ENCODE peak calls at places on chromosome 16, in five cellular contexts. W is A549, S is suprapubic skin, Y is breast epithelium, F is H1. G is an unnamed sample.

GRCh38 chr16:67562918-67563707 is 787 bp downstream of the CTCF start:
- DNase-seq in W (no peak), S (peak; percentile 83), Y (peak; percentile 43), F (peak; percentile 76), G (peak; percentile 79)

GRCh38 chr16:88924834-88925539 is 52.0 kb downstream of the CBFA2T3 start:
- DNase-seq in W (peak; percentile 87), S (no peak), Y (no peak), F (no peak), G (no peak)

GRCh38 chr16:86573215-86573614 is 5.1 kb upstream of the FOXL1 start:
- DNase-seq in W (no peak), S (peak; percentile 18), Y (no peak), F (peak; percentile 65), G (no peak)

GRCh38 chr16:69181-69580 is 3.2 kb downstream of the RHBDF1 start:
- DNase-seq in W (no peak), S (no peak), Y (no peak), F (no peak), G (no peak)

GRCh38 chr16:67661101-67661661 is 421 bp downstream of the PARD6A start:
- DNase-seq in W (peak; percentile 46), S (peak; percentile 73), Y (peak; percentile 42), F (peak; percentile 76), G (peak; percentile 73)

GRCh38 chr16:46763147-46763546 is 15.0 kb upstream of the MYLK3 start:
- DNase-seq in W (no peak), S (no peak), Y (no peak), F (no peak), G (no peak)

GRCh38 chr16:84730406-84731106 is 30.8 kb downstream of the USP10 start:
- DNase-seq in W (peak; percentile 82), S (no peak), Y (peak; percentile 76), F (peak; percentile 14), G (peak; percentile 87)

GRCh38 chr16:57508084-57508425 is 21.8 kb upstream of the DOK4 start:
- DNase-seq in W (no peak), S (no peak), Y (no peak), F (no peak), G (peak; percentile 25)

GRCh38 chr16:10684541-10685151 is 10.1 kb downstream of the TEKT5 start:
- DNase-seq in W (no peak), S (no peak), Y (no peak), F (no peak), G (no peak)

GRCh38 chr16:84175351-84176081 is 11.3 kb downstream of the TAF1C start:
- DNase-seq in W (peak; percentile 55), S (no peak), Y (no peak), F (peak; percentile 90), G (no peak)

GRCh38 chr16:30054959-30055553 is 10.5 kb upstream of the ALDOA start:
- DNase-seq in W (peak; percentile 81), S (no peak), Y (no peak), F (peak; percentile 89), G (no peak)

GRCh38 chr16:83115491-83116232 is 488.9 kb downstream of the CDH13 start:
- DNase-seq in W (no peak), S (no peak), Y (no peak), F (no peak), G (no peak)

GRCh38 chr16:84898447-84898846 is 78.7 kb downstream of the CRISPLD2 start:
- DNase-seq in W (no peak), S (no peak), Y (no peak), F (no peak), G (no peak)

GRCh38 chr16:19830902-19831555 is 53.6 kb downstream of the GPRC5B start:
- DNase-seq in W (no peak), S (no peak), Y (no peak), F (no peak), G (no peak)

GRCh38 chr16:86220552-86220951 is 289.8 kb upstream of the FOXF1 start:
- DNase-seq in W (no peak), S (no peak), Y (no peak), F (no peak), G (peak; percentile 33)

GRCh38 chr16:73616186-73616585 is 568.3 kb upstream of the ZFHX3 start:
- DNase-seq in W (no peak), S (no peak), Y (no peak), F (no peak), G (no peak)

GRCh38 chr16:59573528-59574271 is 839.6 kb upstream of the GOT2 start:
- DNase-seq in W (peak; percentile 35), S (no peak), Y (no peak), F (no peak), G (no peak)

GRCh38 chr16:13070268-13070667 is 168.9 kb downstream of the SHISA9 start:
- DNase-seq in W (no peak), S (no peak), Y (no peak), F (peak; percentile 85), G (no peak)

GRCh38 chr16:65409505-65409904 is 287.6 kb upstream of the CDH11 start:
- DNase-seq in W (no peak), S (no peak), Y (no peak), F (no peak), G (no peak)

GRCh38 chr16:86568677-86569623 is 2.3 kb downstream of the FOXC2 start:
- DNase-seq in W (no peak), S (no peak), Y (no peak), F (no peak), G (no peak)

DNA sequence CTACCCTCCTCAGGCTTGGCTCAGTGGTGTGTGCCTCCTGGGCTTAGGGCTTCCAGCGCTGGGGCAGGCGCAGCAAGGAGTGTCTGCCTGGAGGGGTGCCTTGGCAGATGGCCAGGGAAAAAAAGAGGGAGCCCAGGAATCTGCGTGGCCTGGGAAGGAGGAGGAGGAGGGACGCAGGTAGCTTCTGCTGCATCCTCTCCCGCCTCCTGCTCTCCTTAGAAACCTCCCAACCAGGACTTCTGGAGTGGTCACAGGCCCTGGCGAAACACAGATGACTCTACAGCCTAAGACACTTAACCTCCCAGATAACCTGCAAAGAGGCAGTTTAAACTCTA is 7.3 kb upstream of the BCAR1 start:
- DNase-seq in W (no peak), S (peak; percentile 50), Y (no peak), F (no peak), G (no peak)
- H3K4me1 ChIP-seq in W (peaks cover 61% of the 10 kb centered on the region), S (peaks cover 85% of the 10 kb centered on the region), Y (peaks cover 40% of the 10 kb centered on the region), F (peaks cover 47% of the 10 kb centered on the region), G (peaks cover 95% of the 10 kb centered on the region)

GRCh38 chr16:2437032-2437790 is 8.0 kb downstream of the CCNF start:
- DNase-seq in W (no peak), S (no peak), Y (no peak), F (no peak), G (peak; percentile 57)
- TF ChIP-seq POLR2A in W (no peak), S (no peak), Y (no peak), F (no peak), G (no peak)

DNA sequence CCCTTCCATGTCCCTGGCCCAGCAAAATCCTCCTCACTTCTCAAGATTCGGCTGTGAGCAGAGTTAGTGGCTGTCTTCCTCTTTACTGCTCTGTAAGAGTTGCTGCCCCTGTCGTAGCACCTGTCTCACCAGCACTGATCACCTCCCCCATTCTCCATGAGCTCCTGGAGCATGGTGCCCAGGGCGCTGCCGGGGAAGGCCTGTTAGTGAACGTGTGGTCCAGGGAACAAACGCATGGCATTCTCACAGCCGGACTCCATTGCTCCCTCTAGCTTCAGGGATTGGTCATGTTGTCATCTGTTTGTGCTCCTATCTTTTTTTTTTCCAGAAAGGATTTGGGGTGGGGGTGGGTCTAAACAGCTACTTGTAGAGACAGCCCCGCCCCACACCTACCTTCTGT is 141.2 kb downstream of the CMIP start:
- DNase-seq in W (no peak), S (no peak), Y (no peak), F (no peak), G (no peak)
- TF ChIP-seq CTCF in W (peak; percentile 32), S (no peak), Y (no peak), F (peak; percentile 67), G (no peak)

GRCh38 chr16:15776572-15776971 is 80.3 kb downstream of the MYH11 start:
- DNase-seq in W (no peak), S (no peak), Y (no peak), F (no peak), G (no peak)
- H3K4me1 ChIP-seq in W (no peaks in the 10 kb centered on the region), S (no peaks in the 10 kb centered on the region), Y (no peaks in the 10 kb centered on the region), F (no peaks in the 10 kb centered on the region), G (peaks cover 78% of the 10 kb centered on the region)

GRCh38 chr16:24989417-24989978 is 25.7 kb downstream of the ARHGAP17 start:
- DNase-seq in W (no peak), S (no peak), Y (no peak), F (no peak), G (no peak)

GRCh38 chr16:24988137-24988535 is 27.0 kb downstream of the ARHGAP17 start:
- DNase-seq in W (no peak), S (no peak), Y (no peak), F (no peak), G (no peak)

GRCh38 chr16:24990803-24991202 is 24.4 kb downstream of the ARHGAP17 start:
- DNase-seq in W (no peak), S (no peak), Y (no peak), F (no peak), G (no peak)

GRCh38 chr16:24986512-24987303 is 28.5 kb downstream of the ARHGAP17 start:
- DNase-seq in W (peak; percentile 31), S (no peak), Y (no peak), F (no peak), G (peak; percentile 74)

GRCh38 chr16:24988593-24989338 is 26.4 kb downstream of the ARHGAP17 start:
- DNase-seq in W (peak; percentile 30), S (no peak), Y (no peak), F (no peak), G (no peak)
- TF ChIP-seq POLR2A in W (no peak), S (no peak), Y (no peak), F (no peak), G (no peak)

GRCh38 chr16:48385272-48385953 is at the start of gene SIAH1:
- DNase-seq in W (peak; percentile 76), S (peak; percentile 86), Y (peak; percentile 75), F (peak; percentile 93), G (peak; percentile 91)
- TF ChIP-seq CTCF in W (no peak), S (no peak), Y (no peak), F (no peak), G (no peak)

GRCh38 chr16:4194661-4195060 is 47.2 kb downstream of the SRL start:
- DNase-seq in W (no peak), S (no peak), Y (no peak), F (no peak), G (no peak)

GRCh38 chr16:4190934-4191333 is 50.9 kb downstream of the SRL start:
- DNase-seq in W (no peak), S (no peak), Y (no peak), F (no peak), G (no peak)

GRCh38 chr16:4192206-4192605 is 49.7 kb downstream of the SRL start:
- DNase-seq in W (no peak), S (no peak), Y (no peak), F (no peak), G (no peak)

GRCh38 chr16:4193920-4194319 is 48.0 kb downstream of the SRL start:
- DNase-seq in W (no peak), S (no peak), Y (no peak), F (no peak), G (no peak)

DNA sequence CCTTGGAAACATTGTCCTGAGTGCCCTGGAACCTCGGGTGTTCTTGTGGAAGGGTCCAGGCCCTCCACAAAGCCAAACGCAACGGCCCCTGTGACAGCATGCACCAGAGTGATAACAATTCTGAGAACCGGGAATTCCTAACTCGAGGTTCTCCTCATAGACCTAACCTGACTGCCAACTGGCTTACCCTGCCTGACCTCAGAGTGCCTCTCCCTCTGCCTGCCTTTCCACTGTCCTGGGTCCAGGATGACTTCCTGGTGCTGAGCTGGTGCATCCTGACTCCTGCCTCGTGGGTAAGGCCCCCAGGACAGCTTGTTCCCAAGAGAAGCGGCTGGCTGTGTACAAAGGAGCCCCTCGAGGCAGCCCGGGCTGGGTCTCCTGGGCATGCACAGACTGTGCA is 51.8 kb downstream of the SRL start:
- DNase-seq in W (no peak), S (no peak), Y (no peak), F (no peak), G (no peak)
- H3K4me1 ChIP-seq in W (no peaks in the 10 kb centered on the region), S (no peaks in the 10 kb centered on the region), Y (no peaks in the 10 kb centered on the region), F (no peaks in the 10 kb centered on the region), G (no peaks in the 10 kb centered on the region)